ENCODE peak calls at places on chromosomes 12 and 14, in five cellular contexts. H is A673, T is left ventricle myocardium inferior, M is cardiac muscle cell, R is HCT116. E is an unnamed sample. For H3K4me1, the result is how much of the 10 kb centered on the place peaks cover.

GRCh38 chr14:65239143-65239672 is 136.9 kb upstream of the MAX start:
- DNase-seq in H (no peak), T (no peak), M (peak), R (no peak), E (no peak)

GRCh38 chr14:95547626-95548327 is 12.9 kb downstream of the GLRX5 start:
- DNase-seq in H (no peak), T (no peak), M (peak), R (no peak), E (no peak)

GRCh38 chr12:57272337-57273151 is 21.6 kb upstream of the STAC3 start:
- DNase-seq in H (no peak), T (peak), M (peak), R (no peak), E (no peak)

GRCh38 chr12:98498635-98499034 is 16.8 kb upstream of the TMPO start:
- DNase-seq in H (no peak), T (no peak), M (no peak), R (no peak), E (no peak)

GRCh38 chr12:116876151-116876869 is 4.9 kb downstream of the HRK start:
- DNase-seq in H (peak), T (no peak), M (peak), R (no peak), E (no peak)

GRCh38 chr14:32366256-32366655 is 37.2 kb downstream of the AKAP6 start:
- DNase-seq in H (peak), T (no peak), M (peak), R (no peak), E (no peak)

GRCh38 chr14:33962016-33962415 is 11.1 kb upstream of the EGLN3 start:
- DNase-seq in H (no peak), T (no peak), M (no peak), R (no peak), E (no peak)

GRCh38 chr12:120536064-120536791 is 2.1 kb downstream of the RNF10 start:
- DNase-seq in H (no peak), T (no peak), M (no peak), R (no peak), E (no peak)

GRCh38 chr14:20417250-20418186 is 4.2 kb upstream of the TEP1 start:
- DNase-seq in H (no peak), T (no peak), M (no peak), R (no peak), E (no peak)

GRCh38 chr14:73461478-73462077 is 3.2 kb upstream of the NUMB start:
- DNase-seq in H (no peak), T (no peak), M (no peak), R (no peak), E (no peak)
- H3K4me3 ChIP-seq in H (peak), T (peak), M (no peak), R (no peak), E (no peak)

GRCh38 chr12:21650997-21651396 is 6.6 kb downstream of the LDHB start:
- DNase-seq in H (no peak), T (no peak), M (no peak), R (no peak), E (no peak)
- H3K4me1 ChIP-seq in H (half or more), T (half or more), M (under half), R (under half), E (under half)

DNA sequence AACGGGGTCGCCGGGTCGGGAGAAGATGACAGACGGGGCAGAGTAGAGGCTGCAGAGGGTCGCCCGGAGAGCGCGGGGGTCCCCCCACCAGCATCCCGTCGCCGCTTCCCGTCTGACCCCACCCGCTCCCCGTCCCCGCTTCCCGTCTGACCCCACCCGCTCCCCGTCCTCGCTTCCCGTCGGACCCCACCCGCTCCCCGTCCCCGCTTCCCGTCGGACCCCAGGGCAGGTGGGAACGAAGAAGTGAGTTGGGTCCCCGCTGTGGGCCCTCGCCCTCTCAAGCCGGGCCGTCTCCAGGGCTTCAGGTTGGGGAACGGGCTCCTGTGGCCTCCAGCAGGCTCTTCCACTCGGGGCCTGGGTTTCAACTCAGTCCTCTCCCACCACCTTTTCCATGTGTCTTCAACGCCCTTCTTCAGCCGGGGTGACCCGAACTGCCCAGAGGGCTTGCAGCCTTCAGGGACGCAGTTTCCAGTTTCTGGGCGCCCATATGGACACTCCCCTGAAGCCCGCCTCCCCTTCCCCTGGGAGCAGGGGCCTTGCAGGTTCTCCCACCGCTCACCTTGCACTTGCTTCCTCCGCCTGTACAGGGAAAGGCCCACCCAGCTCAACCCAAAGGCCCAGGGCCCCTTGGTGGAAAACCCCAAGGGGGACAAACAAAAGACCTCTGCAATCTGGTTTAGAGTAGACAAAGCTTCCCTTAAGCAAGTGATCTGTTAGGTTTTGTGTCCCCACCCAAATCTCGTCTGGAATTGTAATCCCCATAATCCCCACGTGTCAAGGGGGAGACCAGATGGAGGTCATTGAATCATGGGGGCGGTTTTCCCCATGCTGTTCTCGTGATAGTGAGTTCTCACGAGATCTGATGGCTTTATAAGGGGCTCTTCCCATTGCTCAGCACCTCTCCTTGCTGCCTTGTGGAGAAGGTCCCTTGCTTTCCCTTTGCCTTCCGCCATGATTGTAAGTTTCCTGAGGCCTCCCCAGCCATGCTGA is 66.5 kb downstream of the TNFAIP2 start:
- DNase-seq in H (no peak), T (no peak), M (no peak), R (no peak), E (no peak)
- H3K4me3 ChIP-seq in H (peak), T (peak), M (peak), R (no peak), E (peak)

GRCh38 chr12:27616356-27617150 is 79.7 kb upstream of the REP15 start:
- DNase-seq in H (peak), T (no peak), M (peak), R (no peak), E (no peak)

GRCh38 chr12:27622436-27623185 is 73.6 kb upstream of the REP15 start:
- DNase-seq in H (no peak), T (no peak), M (no peak), R (no peak), E (no peak)

GRCh38 chr12:27618836-27619235 is 77.4 kb upstream of the REP15 start:
- DNase-seq in H (peak), T (no peak), M (peak), R (no peak), E (no peak)

GRCh38 chr12:27620121-27620520 is 76.1 kb upstream of the REP15 start:
- DNase-seq in H (no peak), T (no peak), M (no peak), R (no peak), E (no peak)

DNA sequence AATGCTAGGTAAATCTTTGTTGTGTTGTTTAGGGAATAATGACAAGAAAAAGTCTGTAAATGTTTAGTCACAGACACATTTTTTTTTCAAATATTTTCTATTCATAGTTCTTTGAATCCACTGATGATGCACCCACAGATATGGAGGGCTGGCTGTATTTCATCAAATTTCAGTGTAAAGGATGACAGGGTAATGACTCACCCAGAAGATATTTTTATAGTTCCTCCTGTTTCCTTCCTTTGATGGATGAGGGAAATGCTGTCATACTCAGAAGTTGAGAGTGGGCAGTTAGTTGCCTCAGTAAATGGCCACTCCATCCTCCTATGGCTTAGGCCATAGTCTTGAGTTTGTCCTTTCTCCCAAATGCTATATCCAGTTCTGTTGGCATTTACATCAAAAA is 76.9 kb upstream of the REP15 start:
- DNase-seq in H (peak), T (no peak), M (peak), R (peak), E (no peak)
- H3K4me1 ChIP-seq in H (half or more), T (half or more), M (under half), R (half or more), E (under half)

GRCh38 chr14:91375748-91376452 is 41.7 kb downstream of the CCDC88C start:
- DNase-seq in H (no peak), T (no peak), M (no peak), R (no peak), E (no peak)
- H3K4me3 ChIP-seq in H (no peak), T (no peak), M (no peak), R (no peak), E (no peak)

DNA sequence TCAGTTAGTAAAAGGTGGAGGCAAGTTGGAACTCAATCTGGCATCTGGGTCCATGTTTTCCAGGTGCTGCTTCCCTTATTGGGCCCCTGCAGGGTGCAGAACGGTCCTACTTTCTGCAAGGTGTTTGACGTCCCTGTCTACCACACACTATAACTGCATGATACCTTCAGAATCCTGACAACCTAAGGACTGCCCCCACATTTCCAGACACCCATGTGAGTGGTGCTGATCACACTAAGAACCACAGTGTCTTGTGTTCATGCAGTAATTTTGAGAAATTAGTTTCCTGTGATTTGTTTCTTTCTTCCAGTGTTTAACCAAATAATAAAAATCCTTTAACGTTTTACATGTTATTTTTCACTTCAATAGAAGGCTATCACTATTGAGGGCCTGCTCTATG is 121.1 kb upstream of the MDM1 start:
- DNase-seq in H (no peak), T (no peak), M (no peak), R (no peak), E (no peak)
- H3K4me1 ChIP-seq in H (under half), T (under half), M (under half), R (under half), E (under half)

DNA sequence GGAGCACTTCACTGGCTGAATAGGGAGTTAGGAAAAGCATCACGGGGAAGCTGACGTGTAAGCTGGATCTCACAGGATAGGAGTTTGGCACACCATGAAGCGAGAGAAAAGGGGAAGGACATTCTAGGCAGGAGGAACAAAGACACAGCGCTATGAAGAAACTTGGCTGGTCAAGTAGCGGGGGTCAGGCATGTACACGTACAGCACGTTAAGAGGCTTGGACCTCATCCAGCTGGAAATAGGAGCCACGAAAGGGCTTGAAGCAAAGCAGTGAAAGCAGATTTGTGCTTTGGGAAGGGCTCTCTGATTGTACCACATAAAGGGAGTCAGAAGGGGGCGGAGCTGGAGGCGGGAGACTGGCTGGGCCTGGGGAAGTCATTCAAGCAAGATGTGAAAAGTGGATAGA is 19.6 kb upstream of the GALNT8 start:
- DNase-seq in H (no peak), T (peak), M (peak), R (no peak), E (no peak)
- H3K4me3 ChIP-seq in H (no peak), T (peak), M (no peak), R (no peak), E (no peak)

DNA sequence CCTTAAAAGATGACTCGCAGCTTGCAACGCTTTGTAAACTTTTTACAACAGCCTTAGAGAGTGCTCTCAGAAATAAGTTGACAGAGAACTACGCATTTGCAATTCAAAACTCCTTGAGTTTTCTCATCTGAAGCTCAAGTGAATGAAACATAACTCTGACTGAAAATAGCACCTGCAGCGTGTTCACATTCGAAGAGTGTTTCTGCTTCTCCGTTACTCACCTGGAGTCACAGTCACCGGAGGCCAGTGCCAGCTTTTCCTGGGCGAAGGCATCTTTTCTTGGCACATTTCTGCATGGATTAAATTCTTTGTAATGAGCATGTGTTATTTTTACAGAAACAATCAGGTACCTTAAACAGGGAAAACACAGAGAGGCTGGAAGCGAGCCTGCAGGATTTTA is 56.0 kb upstream of the GALNT9 start:
- DNase-seq in H (no peak), T (no peak), M (no peak), R (no peak), E (no peak)
- H3K4me1 ChIP-seq in H (under half), T (under half), M (under half), R (under half), E (under half)

GRCh38 chr14:26021759-26022158 is 576.1 kb downstream of the NOVA1 start:
- DNase-seq in H (no peak), T (no peak), M (no peak), R (no peak), E (no peak)

DNA sequence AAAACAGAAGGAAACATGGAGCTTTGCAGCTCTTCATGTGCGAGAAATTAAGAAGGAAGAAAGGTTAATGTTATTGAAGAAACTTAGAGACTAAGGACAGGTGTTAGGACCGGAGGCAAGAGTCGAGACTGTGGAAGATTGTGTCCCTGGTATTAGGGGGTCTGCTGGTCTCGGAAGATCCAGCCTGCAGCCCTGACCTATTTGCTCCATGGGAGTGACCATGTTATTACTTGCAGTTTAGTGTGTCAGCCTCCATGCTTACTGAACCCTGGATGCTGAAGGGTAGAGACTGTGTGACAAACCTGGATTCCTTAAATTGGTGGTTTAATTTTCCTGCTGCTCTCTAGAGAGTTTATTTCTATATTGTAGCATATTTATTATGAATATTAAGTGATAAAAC is 580.6 kb downstream of the NOVA1 start:
- DNase-seq in H (no peak), T (no peak), M (no peak), R (no peak), E (no peak)
- H3K4me3 ChIP-seq in H (no peak), T (no peak), M (no peak), R (no peak), E (no peak)